ENCODE peak calls at places on chromosomes 1 and 21, in nine cellular contexts. Y is pancreas; X is D341Med; S is GM23248; G is CD8-positive, alpha-beta T cell; W is fibroblast of lung; P is EL; M is iris pigment epithelial cell; T is T-helper 2 cell. L is an unnamed sample.

GRCh38 chr1:209877109-209877764 is 49.5 kb downstream of the UTP25 start:
- DNase-seq in Y (no peak), X (no peak), S (no peak), G (no peak), W (no peak), P (no peak), M (no peak), T (no peak), L (no peak)

GRCh38 chr1:196877964-196878363 is 9.9 kb upstream of the CFHR4 start:
- DNase-seq in Y (no peak), X (peak; percentile 29), S (peak; percentile 58), G (no peak), W (peak; percentile 20), P (no peak), M (peak; percentile 3), T (no peak), L (no peak)

GRCh38 chr21:39014751-39015150 is 168.5 kb downstream of the PSMG1 start:
- DNase-seq in Y (no peak), X (no peak), S (peak; percentile 96), G (no peak), W (peak; percentile 99), P (peak; percentile 98), M (peak; percentile 98), T (no peak), L (no peak)

GRCh38 chr1:156999596-157000320 is 45.8 kb downstream of the ARHGEF11 start:
- DNase-seq in Y (no peak), X (no peak), S (no peak), G (no peak), W (no peak), P (no peak), M (no peak), T (no peak), L (no peak)

GRCh38 chr1:32989160-32989894 is 24.7 kb upstream of the RNF19B start:
- DNase-seq in Y (no peak), X (no peak), S (peak; percentile 97), G (no peak), W (peak; percentile 98), P (peak; percentile 95), M (peak; percentile 100), T (no peak), L (no peak)

GRCh38 chr1:33930346-33931114 is 66.7 kb downstream of the HMGB4 start:
- DNase-seq in Y (no peak), X (no peak), S (no peak), G (no peak), W (no peak), P (no peak), M (no peak), T (no peak), L (peak; percentile 37)

GRCh38 chr1:167068761-167069160 is 21.4 kb downstream of the GPA33 start:
- DNase-seq in Y (no peak), X (no peak), S (no peak), G (no peak), W (no peak), P (no peak), M (no peak), T (no peak), L (no peak)

GRCh38 chr1:153805042-153805745 is 30.0 kb downstream of the SLC27A3 start:
- DNase-seq in Y (no peak), X (no peak), S (peak; percentile 96), G (peak; percentile 57), W (peak; percentile 89), P (peak; percentile 86), M (peak; percentile 77), T (peak; percentile 25), L (no peak)

GRCh38 chr1:43227138-43227836 is 42.5 kb upstream of the TMEM125 start:
- DNase-seq in Y (peak; percentile 84), X (peak; percentile 82), S (peak; percentile 68), G (peak; percentile 78), W (peak; percentile 74), P (peak; percentile 77), M (peak; percentile 55), T (peak; percentile 70), L (peak; percentile 84)

GRCh38 chr21:41816583-41817165 is 49.8 kb upstream of the RIPK4 start:
- DNase-seq in Y (peak; percentile 73), X (peak; percentile 88), S (peak; percentile 73), G (peak; percentile 42), W (peak; percentile 56), P (peak; percentile 53), M (peak; percentile 55), T (peak; percentile 48), L (peak; percentile 26)

GRCh38 chr1:8665824-8666223 is 151.6 kb downstream of the RERE start:
- DNase-seq in Y (no peak), X (no peak), S (no peak), G (no peak), W (no peak), P (no peak), M (no peak), T (no peak), L (no peak)

L was measured in cerebellum.